ENCODE peak calls at places on chromosomes 7 and 10, in ten cellular contexts. O, I, B, V, E, H, M, R, Y and S are unnamed samples.

GRCh38 chr10:101816913-101817541 is 1.2 kb downstream of the OGA start:
- DNase-seq in M (no peak), E (no peak), B (no peak), V (no peak), O (no peak), R (no peak), I (no peak), H (no peak), Y (no peak), S (no peak)

GRCh38 chr7:131895541-131896173 is 339.2 kb upstream of the PODXL start:
- DNase-seq in M (no peak), R (no peak), E (no peak), V (peak; percentile 93), Y (no peak), B (peak; percentile 62), O (peak; percentile 83), I (no peak), H (no peak), S (no peak)

GRCh38 chr7:119963654-119964053 is 309.3 kb upstream of the KCND2 start:
- DNase-seq in Y (no peak), O (no peak), H (no peak), M (no peak), B (no peak), R (no peak), E (no peak), I (no peak), V (no peak), S (no peak)

GRCh38 chr7:5497158-5498103 is 73.8 kb upstream of the TNRC18 start:
- DNase-seq in E (no peak), V (no peak), O (no peak), Y (no peak), I (no peak), B (no peak), M (no peak), H (no peak), R (no peak), S (no peak)

GRCh38 chr10:110502851-110503301 is 5.2 kb downstream of the DUSP5 start:
- DNase-seq in R (peak; percentile 68), E (peak; percentile 70), Y (no peak), I (peak; percentile 99), H (no peak), M (no peak), O (peak; percentile 78), V (peak; percentile 49), B (no peak), S (no peak)

GRCh38 chr7:150871601-150872000 is 19.3 kb downstream of the AOC1 start:
- DNase-seq in Y (no peak), B (no peak), R (no peak), E (no peak), M (no peak), I (no peak), V (no peak), O (no peak), H (no peak), S (no peak)

GRCh38 chr10:103975169-103975568 is 8.2 kb downstream of the SLK start:
- DNase-seq in O (no peak), B (no peak), I (no peak), V (no peak), M (no peak), H (no peak), Y (no peak), E (no peak), R (no peak), S (no peak)

GRCh38 chr7:41975854-41976253 is 261.2 kb downstream of the GLI3 start:
- DNase-seq in B (peak; percentile 50), E (no peak), M (no peak), V (no peak), I (no peak), H (no peak), R (no peak), Y (no peak), O (peak; percentile 62), S (no peak)

GRCh38 chr7:157037028-157037427 is 26.6 kb upstream of the MNX1 start:
- DNase-seq in I (no peak), Y (no peak), V (no peak), B (no peak), M (no peak), E (no peak), R (no peak), H (no peak), O (no peak), S (no peak)

GRCh38 chr7:82166666-82167065 is 276.9 kb downstream of the CACNA2D1 start:
- DNase-seq in Y (no peak), E (no peak), I (no peak), V (no peak), R (no peak), H (no peak), O (peak; percentile 25), M (no peak), B (peak; percentile 15), S (no peak)

GRCh38 chr10:24650669-24651391 is 72.9 kb downstream of the ARHGAP21 start:
- DNase-seq in H (no peak), Y (no peak), M (no peak), V (no peak), R (no peak), E (no peak), O (no peak), B (peak; percentile 20), I (no peak), S (no peak)

GRCh38 chr10:124898493-124898892 is 43.4 kb upstream of the ZRANB1 start:
- DNase-seq in R (no peak), H (peak; percentile 25), I (no peak), O (no peak), E (no peak), Y (no peak), M (no peak), B (peak; percentile 38), V (no peak), S (no peak)

GRCh38 chr7:46539892-46540483 is 618.9 kb upstream of the IGFBP3 start:
- DNase-seq in B (no peak), Y (no peak), O (no peak), H (peak; percentile 64), V (no peak), E (no peak), I (no peak), M (no peak), R (no peak), S (no peak)

GRCh38 chr10:86857097-86857825 is 100.2 kb downstream of the MMRN2 start:
- DNase-seq in M (no peak), R (no peak), V (peak; percentile 31), O (peak; percentile 71), E (no peak), I (no peak), B (no peak), Y (no peak), H (no peak), S (no peak)

GRCh38 chr10:5697342-5697741 is 12.7 kb downstream of the TASOR2 start:
- DNase-seq in E (no peak), I (no peak), M (no peak), Y (no peak), H (no peak), B (no peak), O (no peak), V (no peak), R (no peak), S (no peak)

GRCh38 chr10:130745831-130746230 is 565.7 kb downstream of the TCERG1L start:
- DNase-seq in R (peak; percentile 21), Y (no peak), I (no peak), V (no peak), O (no peak), E (no peak), H (no peak), B (no peak), M (no peak), S (no peak)

GRCh38 chr7:127809285-127809702 is 157.3 kb downstream of the SND1 start:
- DNase-seq in I (no peak), O (peak; percentile 35), H (no peak), Y (no peak), E (no peak), R (no peak), M (no peak), B (peak; percentile 95), V (no peak), S (no peak)

GRCh38 chr10:29725133-29725720 is 90.5 kb upstream of the SVIL start:
- DNase-seq in R (no peak), O (peak; percentile 48), I (no peak), H (no peak), M (no peak), E (peak; percentile 73), B (peak; percentile 23), V (peak; percentile 52), Y (no peak), S (no peak)

GRCh38 chr7:158367634-158367982 is 220.0 kb downstream of the PTPRN2 start:
- DNase-seq in Y (no peak), E (no peak), R (no peak), M (no peak), B (no peak), I (no peak), O (no peak), H (no peak), V (no peak), S (no peak)

GRCh38 chr10:3363316-3364070 is 190.9 kb upstream of the PITRM1 start:
- DNase-seq in Y (no peak), E (no peak), V (no peak), B (no peak), O (no peak), I (no peak), H (no peak), M (no peak), R (no peak), S (no peak)

GRCh38 chr7:51620690-51621089 is 304.1 kb upstream of the COBL start:
- DNase-seq in V (no peak), Y (no peak), B (no peak), I (no peak), M (no peak), E (no peak), H (peak; percentile 47), R (no peak), O (no peak), S (no peak)

GRCh38 chr10:98694014-98694413 is 247.3 kb upstream of the HPS1 start:
- DNase-seq in O (no peak), E (no peak), V (no peak), I (no peak), B (no peak), Y (no peak), M (no peak), R (no peak), H (no peak), S (no peak)

GRCh38 chr10:120905268-120905667 is 54.1 kb downstream of the WDR11 start:
- DNase-seq in O (no peak), V (no peak), H (no peak), I (no peak), E (no peak), M (no peak), R (no peak), B (no peak), Y (no peak), S (no peak)

GRCh38 chr7:132942721-132943120 is 139.2 kb downstream of the CHCHD3 start:
- DNase-seq in M (no peak), E (no peak), H (no peak), Y (no peak), O (no peak), B (no peak), V (no peak), I (no peak), R (no peak), S (no peak)

GRCh38 chr10:118101501-118101900 is 54.8 kb upstream of the RAB11FIP2 start:
- DNase-seq in I (no peak), R (no peak), B (no peak), H (no peak), Y (no peak), V (no peak), O (no peak), M (no peak), E (no peak), S (no peak)

GRCh38 chr10:15141136-15142067 is 27.1 kb downstream of the NMT2 start:
- DNase-seq in M (no peak), R (no peak), E (no peak), Y (no peak), B (no peak), O (no peak), H (no peak), V (no peak), I (peak; percentile 64), S (no peak)

GRCh38 chr7:44787762-44788161 is 8.7 kb upstream of the PPIA start:
- DNase-seq in B (no peak), O (no peak), M (no peak), I (no peak), V (no peak), E (no peak), R (no peak), Y (no peak), H (no peak), S (no peak)

GRCh38 chr7:151865070-151865670 is 11.7 kb downstream of the PRKAG2 start:
- DNase-seq in I (no peak), B (no peak), V (no peak), H (no peak), R (peak; percentile 24), O (no peak), Y (no peak), E (no peak), M (no peak), S (no peak)